ENCODE peak calls at places on chromosomes 5 and 9, in six cellular contexts. One of them, this sample, is unnamed.

GRCh38 chr9:131562032-131562959 is 17.0 kb downstream of the PRRT1B start:
- DNase-seq in SK-N-SH: no peak
- DNase-seq in GM23248: no peak
- DNase-seq in neural progenitor cell: no peak
- DNase-seq in MM.1S: no peak
- DNase-seq in GM23338: peak; percentile 58
- DNase-seq in this sample: peak; percentile 49

GRCh38 chr5:72160959-72161358 is 53.7 kb downstream of the MAP1B start:
- DNase-seq in SK-N-SH: no peak
- DNase-seq in GM23248: peak; percentile 75
- DNase-seq in MM.1S: no peak
- DNase-seq in neural progenitor cell: no peak
- DNase-seq in GM23338: no peak
- DNase-seq in this sample: no peak

GRCh38 chr9:105114318-105114717 is 130.1 kb upstream of the SLC44A1 start:
- DNase-seq in SK-N-SH: no peak
- DNase-seq in MM.1S: no peak
- DNase-seq in GM23248: no peak
- DNase-seq in GM23338: no peak
- DNase-seq in neural progenitor cell: no peak
- DNase-seq in this sample: no peak

GRCh38 chr5:54701179-54701578 is 183.6 kb downstream of the SNX18 start:
- DNase-seq in neural progenitor cell: no peak
- DNase-seq in GM23248: peak; percentile 92
- DNase-seq in GM23338: peak; percentile 24
- DNase-seq in SK-N-SH: no peak
- DNase-seq in MM.1S: no peak
- DNase-seq in this sample: peak; percentile 100

GRCh38 chr5:174145821-174146220 is 100.3 kb downstream of the NSG2 start:
- DNase-seq in SK-N-SH: peak; percentile 87
- DNase-seq in GM23338: peak; percentile 70
- DNase-seq in MM.1S: no peak
- DNase-seq in GM23248: peak; percentile 7
- DNase-seq in neural progenitor cell: peak; percentile 65
- DNase-seq in this sample: no peak

GRCh38 chr5:80168388-80169028 is 87.3 kb downstream of the SERINC5 start:
- DNase-seq in GM23338: no peak
- DNase-seq in GM23248: no peak
- DNase-seq in MM.1S: no peak
- DNase-seq in SK-N-SH: no peak
- DNase-seq in neural progenitor cell: no peak
- DNase-seq in this sample: no peak

GRCh38 chr9:129835860-129836223 is 584 bp downstream of the USP20 start:
- DNase-seq in MM.1S: peak; percentile 51
- DNase-seq in GM23248: no peak
- DNase-seq in SK-N-SH: peak; percentile 55
- DNase-seq in neural progenitor cell: peak; percentile 85
- DNase-seq in GM23338: peak; percentile 52
- DNase-seq in this sample: no peak

GRCh38 chr9:35736201-35736633 is 3.8 kb downstream of the CREB3 start:
- DNase-seq in neural progenitor cell: peak; percentile 87
- DNase-seq in SK-N-SH: peak; percentile 69
- DNase-seq in MM.1S: peak; percentile 73
- DNase-seq in GM23248: peak; percentile 82
- DNase-seq in GM23338: peak; percentile 87
- DNase-seq in this sample: peak; percentile 61

GRCh38 chr9:108184941-108185340 is 670.8 kb downstream of the ACTL7B start:
- DNase-seq in SK-N-SH: no peak
- DNase-seq in GM23338: no peak
- DNase-seq in GM23248: peak; percentile 72
- DNase-seq in MM.1S: no peak
- DNase-seq in neural progenitor cell: no peak
- DNase-seq in this sample: peak; percentile 82

GRCh38 chr9:120932086-120932818 is 5.7 kb upstream of the TRAF1 start:
- DNase-seq in MM.1S: no peak
- DNase-seq in GM23248: no peak
- DNase-seq in neural progenitor cell: no peak
- DNase-seq in SK-N-SH: no peak
- DNase-seq in GM23338: no peak
- DNase-seq in this sample: no peak

GRCh38 chr9:136545065-136545965 is 533 bp downstream of the NOTCH1 start:
- DNase-seq in GM23338: no peak
- DNase-seq in MM.1S: peak; percentile 48
- DNase-seq in GM23248: peak; percentile 58
- DNase-seq in neural progenitor cell: peak; percentile 55
- DNase-seq in SK-N-SH: peak; percentile 65
- DNase-seq in this sample: no peak

GRCh38 chr5:16049766-16050165 is 129.8 kb downstream of the MARCHF11 start:
- DNase-seq in GM23338: no peak
- DNase-seq in SK-N-SH: no peak
- DNase-seq in neural progenitor cell: no peak
- DNase-seq in MM.1S: no peak
- DNase-seq in GM23248: no peak
- DNase-seq in this sample: no peak

GRCh38 chr9:83336696-83337095 is 201.5 kb downstream of the FRMD3 start:
- DNase-seq in SK-N-SH: no peak
- DNase-seq in MM.1S: peak; percentile 12
- DNase-seq in GM23338: no peak
- DNase-seq in neural progenitor cell: peak; percentile 8
- DNase-seq in GM23248: no peak
- DNase-seq in this sample: peak; percentile 64

GRCh38 chr9:116327702-116328440 is 174.3 kb downstream of the PAPPA start:
- DNase-seq in MM.1S: no peak
- DNase-seq in neural progenitor cell: no peak
- DNase-seq in GM23248: peak; percentile 43
- DNase-seq in SK-N-SH: no peak
- DNase-seq in GM23338: no peak
- DNase-seq in this sample: no peak

DNA sequence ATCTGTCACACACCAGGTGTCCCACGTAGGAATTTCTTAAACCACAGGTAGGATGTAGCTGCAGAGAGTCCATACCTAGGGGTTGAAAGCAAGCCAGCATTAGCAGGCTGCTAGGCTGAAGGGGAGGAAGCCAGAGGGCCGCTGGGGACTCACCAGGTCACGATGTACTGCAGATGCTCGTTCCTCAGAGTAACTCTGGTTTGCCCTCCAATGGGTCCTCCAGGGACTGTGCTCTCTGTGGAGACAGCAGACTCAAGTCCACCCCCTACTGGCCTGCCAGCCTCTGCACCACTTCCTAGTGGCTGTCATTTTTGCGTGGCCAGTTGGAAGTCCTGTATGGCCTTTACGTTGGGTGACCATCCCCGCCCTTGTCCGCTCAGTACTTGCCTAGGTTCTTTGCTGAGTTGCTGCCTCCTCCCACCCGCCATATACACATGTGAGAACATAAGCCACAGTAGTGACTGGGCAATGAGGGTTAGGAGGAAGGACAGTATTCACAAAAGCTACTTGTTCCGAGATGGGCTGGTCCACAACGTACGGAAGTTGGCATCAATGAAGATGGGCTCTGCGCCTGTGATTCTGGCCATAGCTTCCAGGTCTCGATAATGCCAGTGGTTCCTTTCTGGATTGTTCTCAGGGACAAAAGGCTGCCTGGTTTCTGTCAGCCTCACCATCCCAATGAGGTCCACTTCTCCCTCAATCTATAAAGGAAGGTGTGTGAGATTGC is 4.1 kb downstream of the RPL7A start:
- DNase-seq in neural progenitor cell: peak; percentile 74
- DNase-seq in GM23338: peak; percentile 91
- DNase-seq in SK-N-SH: peak; percentile 71
- DNase-seq in MM.1S: peak; percentile 66
- DNase-seq in GM23248: peak; percentile 78
- DNase-seq in this sample: no peak
- H3F3A ChIP-seq in neural progenitor cell: peaks cover 67% of the 10 kb centered on the region
- H3F3A ChIP-seq in GM23338: peaks cover 57% of the 10 kb centered on the region
- H3F3A ChIP-seq in SK-N-SH: peaks cover 45% of the 10 kb centered on the region
- H3F3A ChIP-seq in MM.1S: peaks cover 70% of the 10 kb centered on the region
- H3F3A ChIP-seq in GM23248: peaks cover 67% of the 10 kb centered on the region
- H3F3A ChIP-seq in this sample: peaks cover 70% of the 10 kb centered on the region

DNA sequence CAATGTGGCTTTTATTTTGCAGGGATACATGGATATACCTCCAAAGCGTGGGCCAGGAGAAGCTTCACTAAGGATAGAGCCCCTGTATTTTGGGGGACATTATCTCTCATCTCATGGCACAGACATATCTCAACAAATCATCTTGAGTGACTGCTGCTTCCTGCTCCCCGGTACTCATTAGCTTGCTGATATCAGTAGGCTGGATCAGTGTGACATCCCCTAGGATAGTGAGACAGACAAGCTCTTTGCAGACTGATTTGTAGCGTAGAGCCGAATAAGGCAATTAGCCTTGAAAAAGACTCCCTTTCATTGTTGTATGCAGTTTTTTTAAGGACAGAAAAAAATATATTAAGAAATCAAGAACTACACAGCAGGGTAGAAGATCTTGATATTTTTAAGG is 237.7 kb upstream of the CDH9 start:
- DNase-seq in GM23338: no peak
- DNase-seq in MM.1S: no peak
- DNase-seq in SK-N-SH: no peak
- DNase-seq in GM23248: no peak
- DNase-seq in neural progenitor cell: no peak
- DNase-seq in this sample: no peak
- H2AFZ ChIP-seq in GM23338: peak overlapping the region; percentile 1
- H2AFZ ChIP-seq in MM.1S: no peak overlapping the region
- H2AFZ ChIP-seq in SK-N-SH: no peak overlapping the region
- H2AFZ ChIP-seq in GM23248: no peak overlapping the region
- H2AFZ ChIP-seq in neural progenitor cell: no peak overlapping the region
- H2AFZ ChIP-seq in this sample: no peak overlapping the region

GRCh38 chr5:139287890-139288635 is 5.5 kb upstream of the MATR3 start:
- DNase-seq in neural progenitor cell: no peak
- DNase-seq in GM23338: no peak
- DNase-seq in MM.1S: peak; percentile 33
- DNase-seq in GM23248: no peak
- DNase-seq in SK-N-SH: no peak
- DNase-seq in this sample: no peak
- H3F3A ChIP-seq in neural progenitor cell: peaks cover 73% of the 10 kb centered on the region
- H3F3A ChIP-seq in GM23338: peaks cover 57% of the 10 kb centered on the region
- H3F3A ChIP-seq in MM.1S: peaks cover 34% of the 10 kb centered on the region
- H3F3A ChIP-seq in GM23248: peaks cover 27% of the 10 kb centered on the region
- H3F3A ChIP-seq in SK-N-SH: peaks cover 51% of the 10 kb centered on the region
- H3F3A ChIP-seq in this sample: peaks cover 71% of the 10 kb centered on the region

GRCh38 chr9:134476256-134476941 is 150.1 kb downstream of the RXRA start:
- DNase-seq in neural progenitor cell: no peak
- DNase-seq in GM23338: no peak
- DNase-seq in SK-N-SH: no peak
- DNase-seq in MM.1S: no peak
- DNase-seq in GM23248: no peak
- DNase-seq in this sample: peak; percentile 26
- H2AFZ ChIP-seq in neural progenitor cell: no peak overlapping the region
- H2AFZ ChIP-seq in GM23338: no peak overlapping the region
- H2AFZ ChIP-seq in SK-N-SH: no peak overlapping the region
- H2AFZ ChIP-seq in MM.1S: no peak overlapping the region
- H2AFZ ChIP-seq in GM23248: peak overlapping the region; percentile 83
- H2AFZ ChIP-seq in this sample: no peak overlapping the region

DNA sequence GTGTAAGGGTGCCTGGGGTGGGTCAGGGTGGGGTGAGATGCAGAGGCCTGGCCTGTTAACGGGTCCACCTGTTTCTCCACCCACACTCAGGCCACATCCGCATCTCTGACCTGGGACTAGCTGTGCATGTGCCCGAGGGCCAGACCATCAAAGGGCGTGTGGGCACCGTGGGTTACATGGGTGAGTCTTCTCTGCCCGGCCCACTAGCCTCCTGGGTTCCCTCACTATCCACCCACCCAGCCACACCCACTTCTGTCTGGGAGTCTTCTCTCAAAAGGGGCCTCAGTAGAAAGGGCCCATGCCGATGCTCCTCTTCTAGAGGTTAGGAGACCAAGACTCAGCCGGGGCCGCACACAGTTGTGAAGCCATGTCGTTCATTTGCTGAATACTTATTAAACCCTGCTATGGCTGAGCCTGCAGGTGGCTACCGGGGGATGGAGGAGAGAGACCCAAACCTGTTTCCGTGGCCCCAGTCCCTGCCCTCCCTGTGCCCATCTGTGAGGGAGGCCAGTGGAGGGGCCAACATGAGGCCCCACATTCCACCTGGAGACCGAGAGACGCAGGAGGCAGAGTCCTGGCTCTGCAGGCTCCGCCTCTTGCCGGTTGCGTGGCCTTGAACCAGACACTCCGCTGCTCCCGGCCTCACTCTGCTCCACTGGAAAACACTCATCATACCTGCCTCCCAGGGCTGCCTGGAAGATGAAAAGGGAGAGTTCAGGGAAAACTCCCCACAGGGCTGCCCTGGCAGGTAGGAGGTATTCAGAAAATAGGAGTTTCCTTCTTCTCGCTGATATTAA is 8.7 kb downstream of the GRK6 start:
- DNase-seq in SK-N-SH: no peak
- DNase-seq in MM.1S: no peak
- DNase-seq in neural progenitor cell: no peak
- DNase-seq in GM23338: no peak
- DNase-seq in GM23248: no peak
- DNase-seq in this sample: no peak
- H3F3A ChIP-seq in SK-N-SH: peaks cover 10% of the 10 kb centered on the region
- H3F3A ChIP-seq in MM.1S: peaks cover 17% of the 10 kb centered on the region
- H3F3A ChIP-seq in neural progenitor cell: peaks cover 2% of the 10 kb centered on the region
- H3F3A ChIP-seq in GM23338: peaks cover 7% of the 10 kb centered on the region
- H3F3A ChIP-seq in GM23248: no peaks in the 10 kb centered on the region
- H3F3A ChIP-seq in this sample: peaks cover 42% of the 10 kb centered on the region

GRCh38 chr5:150645070-150645700 is 4.7 kb downstream of the SYNPO start:
- DNase-seq in GM23248: peak; percentile 92
- DNase-seq in GM23338: no peak
- DNase-seq in MM.1S: no peak
- DNase-seq in neural progenitor cell: peak; percentile 86
- DNase-seq in SK-N-SH: peak; percentile 67
- DNase-seq in this sample: peak; percentile 43
- H2AFZ ChIP-seq in GM23248: no peak overlapping the region
- H2AFZ ChIP-seq in GM23338: no peak overlapping the region
- H2AFZ ChIP-seq in MM.1S: no peak overlapping the region
- H2AFZ ChIP-seq in neural progenitor cell: no peak overlapping the region
- H2AFZ ChIP-seq in SK-N-SH: no peak overlapping the region
- H2AFZ ChIP-seq in this sample: no peak overlapping the region

DNA sequence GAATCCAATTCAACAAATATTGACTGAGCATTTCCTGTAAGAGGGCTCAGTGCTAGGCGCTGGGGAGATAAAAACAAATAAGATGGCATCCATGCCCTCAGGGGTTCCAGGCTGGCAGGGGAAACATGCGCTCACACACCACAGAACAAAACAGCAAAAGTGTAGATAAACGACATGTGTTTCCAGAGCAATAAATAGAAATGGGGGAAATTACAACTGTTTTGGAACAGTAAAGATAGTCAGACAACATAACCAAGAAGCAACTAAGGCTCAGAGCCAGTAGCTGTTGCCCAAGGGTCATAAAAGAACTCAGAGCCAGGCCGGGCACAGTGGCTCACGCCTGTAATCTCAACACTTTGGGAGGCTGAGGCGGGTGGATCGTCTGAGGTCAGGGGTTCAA is 25.1 kb downstream of the ZNF608 start:
- DNase-seq in SK-N-SH: peak; percentile 42
- DNase-seq in GM23338: no peak
- DNase-seq in neural progenitor cell: no peak
- DNase-seq in GM23248: no peak
- DNase-seq in MM.1S: no peak
- DNase-seq in this sample: no peak
- H3F3A ChIP-seq in SK-N-SH: no peaks in the 10 kb centered on the region
- H3F3A ChIP-seq in GM23338: no peaks in the 10 kb centered on the region
- H3F3A ChIP-seq in neural progenitor cell: no peaks in the 10 kb centered on the region
- H3F3A ChIP-seq in GM23248: no peaks in the 10 kb centered on the region
- H3F3A ChIP-seq in MM.1S: no peaks in the 10 kb centered on the region
- H3F3A ChIP-seq in this sample: no peaks in the 10 kb centered on the region

DNA sequence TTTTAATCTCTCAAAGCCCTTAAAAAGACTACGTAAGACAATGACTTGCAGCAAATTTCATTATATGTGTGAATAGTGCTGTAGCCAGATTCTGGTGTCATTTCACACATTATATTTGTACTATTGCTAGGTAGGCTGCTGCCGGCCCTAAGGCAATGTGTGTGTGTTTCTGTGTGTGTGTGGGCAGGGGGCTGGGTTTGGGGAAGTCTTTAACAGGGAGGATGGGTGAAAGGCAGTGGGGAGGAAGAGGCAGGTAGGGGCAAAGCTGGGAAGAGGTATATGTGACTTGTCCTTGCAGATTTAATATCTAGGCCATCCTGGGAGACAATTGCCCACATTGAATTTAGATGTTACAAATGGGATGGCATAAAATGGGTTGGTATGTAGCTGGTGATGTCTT is 130.8 kb downstream of the MACIR start:
- DNase-seq in GM23338: no peak
- DNase-seq in GM23248: no peak
- DNase-seq in SK-N-SH: no peak
- DNase-seq in neural progenitor cell: peak; percentile 26
- DNase-seq in MM.1S: no peak
- DNase-seq in this sample: no peak
- H2AFZ ChIP-seq in GM23338: peak overlapping the region; percentile 83
- H2AFZ ChIP-seq in GM23248: no peak overlapping the region
- H2AFZ ChIP-seq in SK-N-SH: no peak overlapping the region
- H2AFZ ChIP-seq in neural progenitor cell: no peak overlapping the region
- H2AFZ ChIP-seq in MM.1S: no peak overlapping the region
- H2AFZ ChIP-seq in this sample: no peak overlapping the region

This sample was measured in PC-9.